ENCODE peak calls at places on chromosomes 3 and 15, in ten cellular contexts. E is cerebellum; F is stimulated activated CD8-positive, alpha-beta memory T cell treated with anti-CD3 and anti-CD28 coated beads, Interleukin-12 subunit alpha, Interleukin-12 subunit beta, amount 100 ng/mL, for 1 hour; X is right lobe of liver; B is uterus; J is EL; H is DMS153; K is activated T-helper 1 cell treated with anti-CD3 and anti-CD28 coated beads, Interleukin-12 subunit alpha, Interleukin-12 subunit beta, Interleukin-2, Interleukin-4 antibody, amounts not matched to agents 30 ng/mL and 10 ng/mL and 1 ng/mL, durations not matched to agents 14 hours and 24 hours and 36 hours; Z is naive thymus-derived CD8-positive, alpha-beta T cell; T is stimulated activated CD4-positive, alpha-beta T cell treated with anti-CD3 and anti-CD28 coated beads, TNF-alpha, amount 100 ng/mL, for 1 hour. A is an unnamed sample.

GRCh38 chr3:143168518-143169192 is 49.1 kb downstream of the CHST2 start:
- DNase-seq in E (no peak), F (no peak), X (no peak), B (no peak), J (peak), H (no peak), K (no peak), Z (no peak), T (no peak), A (no peak)

GRCh38 chr3:169759256-169759655 is 5.6 kb downstream of the TERC start:
- DNase-seq in E (no peak), F (no peak), X (no peak), B (no peak), J (peak), H (no peak), K (no peak), Z (no peak), T (no peak), A (no peak)

GRCh38 chr15:93515256-93516044 is 426.4 kb upstream of the RGMA start:
- DNase-seq in E (no peak), F (no peak), X (no peak), B (peak), J (no peak), H (no peak), K (no peak), Z (no peak), T (no peak), A (no peak)

GRCh38 chr3:185342458-185343169 is 20.3 kb upstream of the MAP3K13 start:
- DNase-seq in E (no peak), F (no peak), X (no peak), B (no peak), J (no peak), H (no peak), K (no peak), Z (no peak), T (no peak), A (no peak)

GRCh38 chr15:65767895-65768294 is 24.2 kb downstream of the DENND4A start:
- DNase-seq in E (no peak), F (no peak), X (no peak), B (no peak), J (no peak), H (no peak), K (no peak), Z (no peak), T (no peak), A (no peak)

GRCh38 chr3:49120096-49120437 is 556 bp downstream of the USP19 start:
- DNase-seq in E (peak), F (no peak), X (no peak), B (no peak), J (no peak), H (no peak), K (no peak), Z (no peak), T (no peak), A (peak)

GRCh38 chr15:33857726-33858125 is 110.6 kb upstream of the CHRM5 start:
- DNase-seq in E (no peak), F (no peak), X (no peak), B (no peak), J (no peak), H (no peak), K (no peak), Z (no peak), T (no peak), A (no peak)

GRCh38 chr3:16439163-16439847 is 74.2 kb downstream of the RFTN1 start:
- DNase-seq in E (no peak), F (no peak), X (no peak), B (no peak), J (no peak), H (no peak), K (no peak), Z (no peak), T (no peak), A (no peak)

GRCh38 chr15:88637841-88638625 is 783 bp upstream of the ISG20 start:
- DNase-seq in E (no peak), F (no peak), X (no peak), B (no peak), J (no peak), H (no peak), K (no peak), Z (no peak), T (no peak), A (peak)

GRCh38 chr3:102161362-102162006 is 273.3 kb upstream of the ZPLD1 start:
- DNase-seq in E (no peak), F (no peak), X (no peak), B (no peak), J (no peak), H (no peak), K (no peak), Z (no peak), T (no peak), A (no peak)

GRCh38 chr15:40506964-40507571 is 36.3 kb downstream of the CHST14 start:
- DNase-seq in E (peak), F (peak), X (peak), B (peak), J (peak), H (peak), K (peak), Z (peak), T (peak), A (peak)

GRCh38 chr3:15409239-15409638 is 18.1 kb downstream of the METTL6 start:
- DNase-seq in E (no peak), F (no peak), X (no peak), B (no peak), J (no peak), H (no peak), K (no peak), Z (no peak), T (no peak), A (no peak)

GRCh38 chr3:49359623-49360022 is 1.5 kb upstream of the GPX1 start:
- DNase-seq in E (no peak), F (no peak), X (no peak), B (no peak), J (peak), H (no peak), K (no peak), Z (no peak), T (no peak), A (no peak)

GRCh38 chr3:126127904-126128303 is 44.0 kb upstream of the SLC41A3 start:
- DNase-seq in E (no peak), F (no peak), X (peak), B (peak), J (no peak), H (no peak), K (no peak), Z (no peak), T (no peak), A (no peak)

GRCh38 chr3:159532577-159532976 is 456.1 kb upstream of the IL12A start:
- DNase-seq in E (no peak), F (no peak), X (no peak), B (no peak), J (peak), H (no peak), K (no peak), Z (no peak), T (no peak), A (no peak)

GRCh38 chr3:2870714-2871353 is 239.3 kb downstream of the IL5RA start:
- DNase-seq in E (peak), F (no peak), X (no peak), B (no peak), J (no peak), H (no peak), K (no peak), Z (no peak), T (no peak), A (no peak)

GRCh38 chr3:126472277-126473006 is 3.2 kb downstream of the ZXDC start:
- DNase-seq in E (no peak), F (no peak), X (peak), B (peak), J (peak), H (peak), K (no peak), Z (no peak), T (no peak), A (peak)

GRCh38 chr15:101533371-101534140 is 44.0 kb upstream of the PCSK6 start:
- DNase-seq in E (no peak), F (no peak), X (no peak), B (no peak), J (no peak), H (no peak), K (no peak), Z (no peak), T (no peak), A (no peak)

GRCh38 chr15:80093854-80094418 is 34.5 kb downstream of the ZFAND6 start:
- DNase-seq in E (peak), F (no peak), X (no peak), B (peak), J (no peak), H (no peak), K (no peak), Z (no peak), T (no peak), A (no peak)

GRCh38 chr3:30548605-30549004 is 57.8 kb upstream of the TGFBR2 start:
- DNase-seq in E (no peak), F (no peak), X (no peak), B (no peak), J (no peak), H (no peak), K (peak), Z (no peak), T (no peak), A (no peak)

GRCh38 chr15:68900032-68900431 is 30.3 kb upstream of the SPESP1 start:
- DNase-seq in E (no peak), F (no peak), X (no peak), B (no peak), J (no peak), H (no peak), K (no peak), Z (no peak), T (no peak), A (no peak)

GRCh38 chr15:100215031-100215842 is 126.5 kb downstream of the ADAMTS17 start:
- DNase-seq in E (no peak), F (no peak), X (no peak), B (no peak), J (no peak), H (no peak), K (no peak), Z (no peak), T (no peak), A (no peak)

GRCh38 chr3:73485877-73486311 is 138.8 kb downstream of the PDZRN3 start:
- DNase-seq in E (no peak), F (no peak), X (no peak), B (no peak), J (no peak), H (no peak), K (no peak), Z (no peak), T (no peak), A (no peak)

GRCh38 chr3:72680766-72681165 is 167.5 kb downstream of the SHQ1 start:
- DNase-seq in E (no peak), F (no peak), X (no peak), B (no peak), J (no peak), H (no peak), K (no peak), Z (no peak), T (no peak), A (no peak)

GRCh38 chr15:81752149-81752942 is 293.5 kb downstream of the MEX3B start:
- DNase-seq in E (peak), F (no peak), X (peak), B (peak), J (peak), H (peak), K (no peak), Z (no peak), T (no peak), A (no peak)

GRCh38 chr15:83208357-83208661 is 686 bp upstream of the HDGFL3 start:
- DNase-seq in E (no peak), F (no peak), X (no peak), B (no peak), J (peak), H (no peak), K (no peak), Z (no peak), T (no peak), A (no peak)

GRCh38 chr3:122085666-122086065 is 30.5 kb downstream of the CD86 start:
- DNase-seq in E (no peak), F (no peak), X (no peak), B (no peak), J (peak), H (no peak), K (no peak), Z (no peak), T (no peak), A (no peak)

GRCh38 chr3:123632161-123632655 is 47.4 kb upstream of the HACD2 start:
- DNase-seq in E (no peak), F (no peak), X (no peak), B (peak), J (peak), H (no peak), K (no peak), Z (no peak), T (no peak), A (no peak)

GRCh38 chr3:5754602-5755001 is 567.1 kb downstream of the EDEM1 start:
- DNase-seq in E (no peak), F (no peak), X (no peak), B (no peak), J (no peak), H (no peak), K (no peak), Z (no peak), T (no peak), A (no peak)

GRCh38 chr3:67384790-67385397 is 269.5 kb downstream of the SUCLG2 start:
- DNase-seq in E (no peak), F (no peak), X (no peak), B (no peak), J (peak), H (no peak), K (no peak), Z (peak), T (no peak), A (peak)

GRCh38 chr15:66763186-66764066 is 61.4 kb downstream of the SMAD6 start:
- DNase-seq in E (peak), F (no peak), X (peak), B (peak), J (no peak), H (no peak), K (no peak), Z (no peak), T (no peak), A (no peak)

GRCh38 chr3:36494461-36495109 is 114.3 kb downstream of the STAC start:
- DNase-seq in E (no peak), F (no peak), X (no peak), B (no peak), J (peak), H (no peak), K (no peak), Z (no peak), T (no peak), A (no peak)

GRCh38 chr3:13083898-13084297 is 10.7 kb upstream of the IQSEC1 start:
- DNase-seq in E (no peak), F (no peak), X (no peak), B (no peak), J (no peak), H (no peak), K (no peak), Z (no peak), T (no peak), A (no peak)

GRCh38 chr15:86877171-86877631 is 797.5 kb downstream of the AGBL1 start:
- DNase-seq in E (no peak), F (no peak), X (no peak), B (no peak), J (no peak), H (no peak), K (no peak), Z (no peak), T (no peak), A (no peak)

GRCh38 chr15:38992541-38993334 is 428.1 kb upstream of the RASGRP1 start:
- DNase-seq in E (no peak), F (no peak), X (no peak), B (no peak), J (no peak), H (no peak), K (no peak), Z (no peak), T (no peak), A (peak)

GRCh38 chr3:127368186-127369032 is 80.6 kb upstream of the PRR20G start:
- DNase-seq in E (no peak), F (no peak), X (no peak), B (no peak), J (no peak), H (peak), K (no peak), Z (no peak), T (no peak), A (no peak)